ENCODE peak calls at places on chromosomes 2 and 18, in five cellular contexts. V, K, Q, X and Y are unnamed samples.

GRCh38 chr2:102080451-102081054 is 62.0 kb upstream of the IL1R1 start:
- DNase-seq in K (no peak), X (no peak), V (no peak), Q (no peak), Y (no peak)

GRCh38 chr2:217396165-217396564 is 536.3 kb upstream of the TNP1 start:
- DNase-seq in K (no peak), X (no peak), V (no peak), Q (no peak), Y (no peak)

GRCh38 chr18:21463718-21464117 is 136.8 kb downstream of the ESCO1 start:
- DNase-seq in X (no peak), Q (no peak), K (no peak), V (no peak), Y (no peak)

GRCh38 chr2:132668189-132668833 is 1.7 kb downstream of the LYPD1 start:
- DNase-seq in X (no peak), K (no peak), V (no peak), Q (peak), Y (peak)

GRCh38 chr2:231583982-231584381 is 8.7 kb upstream of the TEX44 start:
- DNase-seq in V (no peak), Q (peak), X (no peak), K (no peak), Y (no peak)

GRCh38 chr2:28128281-28128950 is 237.9 kb downstream of the BABAM2 start:
- DNase-seq in K (no peak), V (no peak), X (no peak), Q (no peak), Y (no peak)

GRCh38 chr2:27131429-27131828 is 3.0 kb downstream of the PREB start:
- DNase-seq in Q (no peak), K (no peak), X (no peak), V (no peak), Y (no peak)

GRCh38 chr18:23401400-23402347 is 51.4 kb upstream of the RIOK3 start:
- DNase-seq in K (no peak), V (peak), Q (peak), X (no peak), Y (peak)

GRCh38 chr2:179543361-179543901 is 278.8 kb upstream of the SESTD1 start:
- DNase-seq in Q (no peak), K (peak), V (peak), X (no peak), Y (no peak)

GRCh38 chr2:195477248-195477995 is 179.6 kb upstream of the SLC39A10 start:
- DNase-seq in Q (no peak), K (peak), V (peak), X (no peak), Y (no peak)

GRCh38 chr2:217912030-217913024 is 90.5 kb downstream of the TNS1 start:
- DNase-seq in X (no peak), K (no peak), Q (peak), V (no peak), Y (peak)

GRCh38 chr2:75200140-75200985 is 1.0 kb upstream of the TACR1 start:
- DNase-seq in K (peak), V (no peak), X (no peak), Q (peak), Y (peak)

GRCh38 chr2:101679037-101679726 is 18.3 kb upstream of the MAP4K4 start:
- DNase-seq in K (peak), V (no peak), Q (no peak), X (no peak), Y (no peak)

GRCh38 chr18:25239636-25240468 is 112.1 kb downstream of the ZNF521 start:
- DNase-seq in K (no peak), X (no peak), Q (peak), V (no peak), Y (peak)

GRCh38 chr2:75375646-75376582 is 176.6 kb upstream of the TACR1 start:
- DNase-seq in V (peak), Q (no peak), K (peak), X (no peak), Y (no peak)

GRCh38 chr2:96245609-96246390 is 20.0 kb downstream of the TMEM127 start:
- DNase-seq in V (no peak), X (no peak), Q (no peak), K (no peak), Y (peak)

GRCh38 chr2:172965433-172965832 is 110.2 kb upstream of the MAP3K20 start:
- DNase-seq in X (no peak), Q (no peak), K (no peak), V (no peak), Y (no peak)

GRCh38 chr18:8610442-8610801 is 1.2 kb downstream of the RAB12 start:
- DNase-seq in V (no peak), Q (no peak), K (no peak), X (no peak), Y (peak)

GRCh38 chr2:64609229-64609994 is 44.3 kb downstream of the SERTAD2 start:
- DNase-seq in Q (peak), K (no peak), V (no peak), X (peak), Y (peak)

GRCh38 chr2:235511187-235511661 is 17.4 kb downstream of the AGAP1 start:
- DNase-seq in X (no peak), K (peak), Q (peak), V (no peak), Y (peak)

GRCh38 chr2:8399731-8400130 is 282.1 kb upstream of the ID2 start:
- DNase-seq in X (no peak), Q (no peak), V (no peak), K (no peak), Y (no peak)

GRCh38 chr2:218368621-218369153 is 12.0 kb downstream of the CATIP start:
- DNase-seq in X (no peak), K (no peak), V (no peak), Q (peak), Y (peak)

GRCh38 chr2:224023188-224023587 is 15.9 kb downstream of the SERPINE2 start:
- DNase-seq in X (no peak), V (no peak), K (peak), Q (peak), Y (no peak)

GRCh38 chr2:131041402-131042160 is 51.7 kb downstream of the FAM168B start:
- DNase-seq in V (no peak), K (no peak), Q (no peak), X (no peak), Y (no peak)

GRCh38 chr18:74928194-74928968 is 280.6 kb downstream of the PTGR3 start:
- DNase-seq in Q (peak), V (no peak), X (no peak), K (no peak), Y (no peak)

GRCh38 chr2:32772623-32773221 is 144.9 kb downstream of the TTC27 start:
- DNase-seq in X (no peak), Q (peak), K (no peak), V (peak), Y (peak)

GRCh38 chr2:23492337-23492675 is 107.3 kb downstream of the KLHL29 start:
- DNase-seq in Q (no peak), X (no peak), V (no peak), K (no peak), Y (no peak)

GRCh38 chr2:171531291-171531690 is 9.0 kb downstream of the CYBRD1 start:
- DNase-seq in X (no peak), K (no peak), V (no peak), Q (no peak), Y (peak)

GRCh38 chr18:75244336-75244735 is 33.7 kb downstream of the TSHZ1 start:
- DNase-seq in X (no peak), V (no peak), K (no peak), Q (peak), Y (peak)

GRCh38 chr2:38128653-38129052 is 52.7 kb upstream of the CYP1B1 start:
- DNase-seq in V (no peak), Q (no peak), K (no peak), X (no peak), Y (peak)

GRCh38 chr2:68318686-68319396 is 908 bp downstream of the CNRIP1 start:
- DNase-seq in Q (no peak), K (no peak), V (peak), X (no peak), Y (peak)

GRCh38 chr18:13387856-13388548 is 169.4 kb downstream of the LDLRAD4 start:
- DNase-seq in X (no peak), Q (no peak), V (no peak), K (peak), Y (no peak)

GRCh38 chr18:75215663-75216062 is 5.1 kb downstream of the TSHZ1 start:
- DNase-seq in K (no peak), X (no peak), Q (no peak), V (no peak), Y (no peak)

GRCh38 chr2:57868619-57869139 is 177.9 kb upstream of the VRK2 start:
- DNase-seq in Q (no peak), X (no peak), K (no peak), V (no peak), Y (no peak)

GRCh38 chr2:25131567-25132295 is 36.6 kb downstream of the POMC start:
- DNase-seq in Q (peak), V (no peak), K (no peak), X (no peak), Y (peak)

GRCh38 chr2:119730598-119731278 is 29.0 kb upstream of the PTPN4 start:
- DNase-seq in K (no peak), X (no peak), V (no peak), Q (no peak), Y (peak)

GRCh38 chr2:195472835-195473234 is 184.2 kb upstream of the SLC39A10 start:
- DNase-seq in V (no peak), X (no peak), K (no peak), Q (no peak), Y (no peak)

GRCh38 chr18:68342039-68342659 is 372.8 kb downstream of the TMX3 start:
- DNase-seq in Q (no peak), K (no peak), V (no peak), X (no peak), Y (no peak)